ENCODE peak calls at places on chromosomes 1 and 21, in seven cellular contexts. One of them, this sample, is unnamed.

GRCh38 chr1:54888080-54888733 is 1.2 kb upstream of the DHCR24 start:
- DNase-seq in HAP-1: peak; percentile 58
- DNase-seq in adrenal gland: no peak
- DNase-seq in AG09309: no peak
- DNase-seq in IMR-90: no peak
- DNase-seq in uterus: no peak
- DNase-seq in psoas muscle: no peak
- DNase-seq in this sample: no peak

GRCh38 chr1:150110066-150110465 is 39.6 kb upstream of the PLEKHO1 start:
- DNase-seq in HAP-1: no peak
- DNase-seq in adrenal gland: no peak
- DNase-seq in AG09309: no peak
- DNase-seq in IMR-90: no peak
- DNase-seq in uterus: no peak
- DNase-seq in psoas muscle: no peak
- DNase-seq in this sample: no peak

GRCh38 chr1:10339815-10340214 is 59.0 kb upstream of the PGD start:
- DNase-seq in HAP-1: peak; percentile 83
- DNase-seq in adrenal gland: peak; percentile 44
- DNase-seq in AG09309: no peak
- DNase-seq in IMR-90: peak; percentile 62
- DNase-seq in uterus: no peak
- DNase-seq in psoas muscle: no peak
- DNase-seq in this sample: peak; percentile 50

GRCh38 chr1:185663771-185664296 is 70.4 kb upstream of the HMCN1 start:
- DNase-seq in HAP-1: no peak
- DNase-seq in adrenal gland: no peak
- DNase-seq in AG09309: no peak
- DNase-seq in IMR-90: no peak
- DNase-seq in uterus: no peak
- DNase-seq in psoas muscle: no peak
- DNase-seq in this sample: no peak

GRCh38 chr1:190205713-190206112 is 272.0 kb downstream of the BRINP3 start:
- DNase-seq in HAP-1: no peak
- DNase-seq in adrenal gland: no peak
- DNase-seq in AG09309: no peak
- DNase-seq in IMR-90: peak; percentile 77
- DNase-seq in uterus: no peak
- DNase-seq in psoas muscle: no peak
- DNase-seq in this sample: no peak

GRCh38 chr21:33866851-33867250 is 48.8 kb downstream of the ATP5PO start:
- DNase-seq in HAP-1: no peak
- DNase-seq in adrenal gland: no peak
- DNase-seq in AG09309: no peak
- DNase-seq in IMR-90: peak; percentile 60
- DNase-seq in uterus: no peak
- DNase-seq in psoas muscle: no peak
- DNase-seq in this sample: no peak

GRCh38 chr1:153565529-153566374 is at the start of gene S100A2:
- DNase-seq in HAP-1: no peak
- DNase-seq in adrenal gland: peak; percentile 69
- DNase-seq in AG09309: peak; percentile 85
- DNase-seq in IMR-90: peak; percentile 97
- DNase-seq in uterus: peak; percentile 69
- DNase-seq in psoas muscle: peak; percentile 75
- DNase-seq in this sample: peak; percentile 94

GRCh38 chr1:26134466-26134865 is 22.8 kb downstream of the PDIK1L start:
- DNase-seq in HAP-1: no peak
- DNase-seq in adrenal gland: no peak
- DNase-seq in AG09309: no peak
- DNase-seq in IMR-90: no peak
- DNase-seq in uterus: no peak
- DNase-seq in psoas muscle: no peak
- DNase-seq in this sample: no peak

GRCh38 chr1:36608272-36608671 is 125.6 kb upstream of the CSF3R start:
- DNase-seq in HAP-1: no peak
- DNase-seq in adrenal gland: no peak
- DNase-seq in AG09309: no peak
- DNase-seq in IMR-90: no peak
- DNase-seq in uterus: no peak
- DNase-seq in psoas muscle: no peak
- DNase-seq in this sample: no peak

GRCh38 chr1:182752077-182752826 is 37.3 kb upstream of the NPL start:
- DNase-seq in HAP-1: no peak
- DNase-seq in adrenal gland: no peak
- DNase-seq in AG09309: no peak
- DNase-seq in IMR-90: peak; percentile 62
- DNase-seq in uterus: no peak
- DNase-seq in psoas muscle: peak; percentile 30
- DNase-seq in this sample: peak; percentile 35

GRCh38 chr1:167790117-167790516 is 68.3 kb downstream of the MPZL1 start:
- DNase-seq in HAP-1: no peak
- DNase-seq in adrenal gland: no peak
- DNase-seq in AG09309: no peak
- DNase-seq in IMR-90: no peak
- DNase-seq in uterus: no peak
- DNase-seq in psoas muscle: no peak
- DNase-seq in this sample: no peak

GRCh38 chr1:164977561-164977960 is 379.0 kb downstream of the LMX1A start:
- DNase-seq in HAP-1: no peak
- DNase-seq in adrenal gland: no peak
- DNase-seq in AG09309: no peak
- DNase-seq in IMR-90: no peak
- DNase-seq in uterus: no peak
- DNase-seq in psoas muscle: no peak
- DNase-seq in this sample: no peak

GRCh38 chr1:205570796-205571537 is 60.8 kb downstream of the ELK4 start:
- DNase-seq in HAP-1: no peak
- DNase-seq in adrenal gland: no peak
- DNase-seq in AG09309: no peak
- DNase-seq in IMR-90: no peak
- DNase-seq in uterus: no peak
- DNase-seq in psoas muscle: no peak
- DNase-seq in this sample: no peak

GRCh38 chr1:218717611-218718010 is 372.5 kb downstream of the TGFB2 start:
- DNase-seq in HAP-1: no peak
- DNase-seq in adrenal gland: no peak
- DNase-seq in AG09309: no peak
- DNase-seq in IMR-90: peak; percentile 81
- DNase-seq in uterus: no peak
- DNase-seq in psoas muscle: no peak
- DNase-seq in this sample: no peak

GRCh38 chr21:35400233-35400939 is 351.3 kb upstream of the RUNX1 start:
- DNase-seq in HAP-1: no peak
- DNase-seq in adrenal gland: peak; percentile 23
- DNase-seq in AG09309: no peak
- DNase-seq in IMR-90: peak; percentile 67
- DNase-seq in uterus: no peak
- DNase-seq in psoas muscle: no peak
- DNase-seq in this sample: peak; percentile 45

GRCh38 chr1:15531003-15531402 is 4.4 kb downstream of the DNAJC16 start:
- DNase-seq in HAP-1: no peak
- DNase-seq in adrenal gland: no peak
- DNase-seq in AG09309: no peak
- DNase-seq in IMR-90: no peak
- DNase-seq in uterus: no peak
- DNase-seq in psoas muscle: no peak
- DNase-seq in this sample: no peak

GRCh38 chr1:236491469-236492136 is 32.2 kb upstream of the LGALS8 start:
- DNase-seq in HAP-1: no peak
- DNase-seq in adrenal gland: no peak
- DNase-seq in AG09309: no peak
- DNase-seq in IMR-90: no peak
- DNase-seq in uterus: no peak
- DNase-seq in psoas muscle: no peak
- DNase-seq in this sample: no peak

GRCh38 chr1:37035828-37036666 is 1.7 kb upstream of the GRIK3 start:
- DNase-seq in HAP-1: no peak
- DNase-seq in adrenal gland: no peak
- DNase-seq in AG09309: no peak
- DNase-seq in IMR-90: no peak
- DNase-seq in uterus: no peak
- DNase-seq in psoas muscle: no peak
- DNase-seq in this sample: no peak

GRCh38 chr1:203296456-203297073 is 8.8 kb upstream of the BTG2 start:
- DNase-seq in HAP-1: no peak
- DNase-seq in adrenal gland: no peak
- DNase-seq in AG09309: no peak
- DNase-seq in IMR-90: no peak
- DNase-seq in uterus: no peak
- DNase-seq in psoas muscle: no peak
- DNase-seq in this sample: no peak

GRCh38 chr1:231634302-231635013 is 7.9 kb downstream of the DISC1 start:
- DNase-seq in HAP-1: no peak
- DNase-seq in adrenal gland: no peak
- DNase-seq in AG09309: no peak
- DNase-seq in IMR-90: no peak
- DNase-seq in uterus: no peak
- DNase-seq in psoas muscle: no peak
- DNase-seq in this sample: no peak

GRCh38 chr1:186790101-186790500 is 38.6 kb upstream of the PLA2G4A start:
- DNase-seq in HAP-1: no peak
- DNase-seq in adrenal gland: no peak
- DNase-seq in AG09309: no peak
- DNase-seq in IMR-90: peak; percentile 39
- DNase-seq in uterus: no peak
- DNase-seq in psoas muscle: no peak
- DNase-seq in this sample: no peak

GRCh38 chr1:63713627-63714481 is 60.0 kb upstream of the ROR1 start:
- DNase-seq in HAP-1: no peak
- DNase-seq in adrenal gland: no peak
- DNase-seq in AG09309: peak; percentile 56
- DNase-seq in IMR-90: peak; percentile 93
- DNase-seq in uterus: no peak
- DNase-seq in psoas muscle: no peak
- DNase-seq in this sample: no peak

GRCh38 chr1:155961937-155962336 is 16.4 kb downstream of the ARHGEF2 start:
- DNase-seq in HAP-1: no peak
- DNase-seq in adrenal gland: no peak
- DNase-seq in AG09309: peak; percentile 83
- DNase-seq in IMR-90: peak; percentile 97
- DNase-seq in uterus: peak; percentile 70
- DNase-seq in psoas muscle: peak; percentile 82
- DNase-seq in this sample: peak; percentile 98

GRCh38 chr1:217528271-217528670 is 102.6 kb downstream of the GPATCH2 start:
- DNase-seq in HAP-1: no peak
- DNase-seq in adrenal gland: no peak
- DNase-seq in AG09309: no peak
- DNase-seq in IMR-90: peak; percentile 77
- DNase-seq in uterus: no peak
- DNase-seq in psoas muscle: no peak
- DNase-seq in this sample: no peak

GRCh38 chr21:41750532-41751151 is 16.2 kb downstream of the RIPK4 start:
- DNase-seq in HAP-1: no peak
- DNase-seq in adrenal gland: no peak
- DNase-seq in AG09309: no peak
- DNase-seq in IMR-90: no peak
- DNase-seq in uterus: no peak
- DNase-seq in psoas muscle: no peak
- DNase-seq in this sample: no peak

DNA sequence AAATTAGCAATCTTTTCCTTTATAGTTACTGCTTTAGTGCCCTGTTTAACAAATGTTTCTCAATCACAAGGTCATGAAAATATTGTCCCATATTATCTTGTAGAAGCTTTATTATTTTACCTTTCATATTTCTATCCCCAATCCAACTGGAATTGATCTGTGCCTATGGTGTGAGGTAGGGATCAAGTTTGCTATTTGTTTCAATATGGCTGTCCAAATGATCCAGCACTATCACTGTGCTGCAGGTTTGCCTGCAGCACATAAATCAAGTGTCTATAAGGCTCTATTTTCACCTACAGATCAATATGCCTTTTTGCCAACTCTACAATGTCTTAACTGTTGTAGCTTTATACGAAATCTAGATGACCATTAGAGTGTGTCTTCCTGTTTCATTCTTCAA is 96.2 kb downstream of the ENAH start:
- DNase-seq in HAP-1: no peak
- DNase-seq in adrenal gland: no peak
- DNase-seq in AG09309: no peak
- DNase-seq in IMR-90: no peak
- DNase-seq in uterus: no peak
- DNase-seq in psoas muscle: no peak
- DNase-seq in this sample: no peak
- H3K4me3 ChIP-seq in HAP-1: no peak overlapping the region
- H3K4me3 ChIP-seq in adrenal gland: no peak overlapping the region
- H3K4me3 ChIP-seq in AG09309: no peak overlapping the region
- H3K4me3 ChIP-seq in IMR-90: no peak overlapping the region
- H3K4me3 ChIP-seq in uterus: no peak overlapping the region
- H3K4me3 ChIP-seq in psoas muscle: no peak overlapping the region
- H3K4me3 ChIP-seq in this sample: no peak overlapping the region

GRCh38 chr1:173122344-173122880 is 71.7 kb upstream of the TNFSF18 start:
- DNase-seq in HAP-1: no peak
- DNase-seq in adrenal gland: no peak
- DNase-seq in AG09309: no peak
- DNase-seq in IMR-90: peak; percentile 51
- DNase-seq in uterus: no peak
- DNase-seq in psoas muscle: no peak
- DNase-seq in this sample: no peak
- H3K4me3 ChIP-seq in HAP-1: no peak overlapping the region
- H3K4me3 ChIP-seq in adrenal gland: peak overlapping the region; percentile 27
- H3K4me3 ChIP-seq in AG09309: no peak overlapping the region
- H3K4me3 ChIP-seq in IMR-90: peak overlapping the region; percentile 3
- H3K4me3 ChIP-seq in uterus: no peak overlapping the region
- H3K4me3 ChIP-seq in psoas muscle: peak overlapping the region; percentile 47
- H3K4me3 ChIP-seq in this sample: no peak overlapping the region

DNA sequence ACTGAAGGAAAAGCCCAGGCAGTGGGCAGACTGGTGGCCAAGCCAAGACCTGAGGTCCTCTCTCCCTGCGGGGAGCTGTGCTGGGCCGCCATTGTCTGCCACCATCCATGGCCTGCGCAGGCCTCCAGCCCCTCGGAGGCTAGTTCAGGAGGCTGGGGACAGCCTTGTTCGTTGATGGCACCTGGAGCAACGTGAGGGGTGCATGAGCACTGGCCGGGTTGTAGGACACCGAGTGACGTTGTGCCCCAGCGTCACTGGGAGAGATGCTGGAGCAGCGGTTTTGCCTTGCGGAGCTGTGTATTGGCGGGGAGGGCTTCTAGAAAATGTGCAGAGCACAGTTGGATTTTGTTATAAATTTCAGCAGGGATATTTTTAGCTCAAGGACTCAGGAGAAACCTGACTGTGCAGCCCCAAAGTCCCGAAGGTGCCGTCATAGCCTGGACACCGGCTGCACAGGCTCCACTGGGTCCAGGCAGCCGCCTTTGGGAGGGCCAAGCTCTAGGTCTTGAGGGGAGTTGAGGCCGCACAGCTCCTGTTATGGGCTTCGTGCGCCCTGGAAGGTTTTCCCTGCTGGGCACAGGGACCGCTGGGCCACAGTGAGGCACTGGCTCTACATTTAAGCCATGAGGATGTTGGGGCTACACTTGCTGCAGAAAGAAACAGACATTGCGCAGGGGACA is 48.2 kb upstream of the ADARB1 start:
- DNase-seq in HAP-1: no peak
- DNase-seq in adrenal gland: peak; percentile 10
- DNase-seq in AG09309: no peak
- DNase-seq in IMR-90: no peak
- DNase-seq in uterus: no peak
- DNase-seq in psoas muscle: no peak
- DNase-seq in this sample: no peak
- H3K4me3 ChIP-seq in HAP-1: no peak overlapping the region
- H3K4me3 ChIP-seq in adrenal gland: no peak overlapping the region
- H3K4me3 ChIP-seq in AG09309: no peak overlapping the region
- H3K4me3 ChIP-seq in IMR-90: no peak overlapping the region
- H3K4me3 ChIP-seq in uterus: no peak overlapping the region
- H3K4me3 ChIP-seq in psoas muscle: no peak overlapping the region
- H3K4me3 ChIP-seq in this sample: no peak overlapping the region

GRCh38 chr1:220881918-220882891 is 3.0 kb downstream of the HLX start:
- DNase-seq in HAP-1: no peak
- DNase-seq in adrenal gland: peak; percentile 31
- DNase-seq in AG09309: no peak
- DNase-seq in IMR-90: peak; percentile 59
- DNase-seq in uterus: no peak
- DNase-seq in psoas muscle: peak; percentile 49
- DNase-seq in this sample: no peak
- H3K4me3 ChIP-seq in HAP-1: no peak overlapping the region
- H3K4me3 ChIP-seq in adrenal gland: peak overlapping the region; percentile 33
- H3K4me3 ChIP-seq in AG09309: no peak overlapping the region
- H3K4me3 ChIP-seq in IMR-90: peak overlapping the region; percentile 62
- H3K4me3 ChIP-seq in uterus: no peak overlapping the region
- H3K4me3 ChIP-seq in psoas muscle: peak overlapping the region; percentile 100
- H3K4me3 ChIP-seq in this sample: no peak overlapping the region

This sample was measured in kidney epithelial cell.